ENCODE peak calls at places on chromosomes 2 and 18, in eight cellular contexts. V, X, K, F, S, O, M and E are unnamed samples. For H3K4me1, the result is how much of the 10 kb centered on the place peaks cover.

GRCh38 chr18:46809145-46809544 is 52.3 kb upstream of the ST8SIA5 start:
- DNase-seq in X (no peak), S (no peak), V (no peak), O (no peak), F (no peak), M (no peak), K (no peak), E (no peak)

GRCh38 chr2:27020337-27020948 is 12.3 kb upstream of the TMEM214 start:
- DNase-seq in X (no peak), S (no peak), O (no peak), K (peak), V (peak), F (peak), M (no peak), E (no peak)

GRCh38 chr2:237227190-237227988 is 141.7 kb downstream of the COPS8 start:
- DNase-seq in V (no peak), K (no peak), F (no peak), O (no peak), X (peak), M (no peak), S (no peak), E (no peak)

GRCh38 chr2:99481527-99481926 is 8.3 kb downstream of the REV1 start:
- DNase-seq in V (no peak), F (no peak), K (no peak), S (no peak), X (no peak), M (no peak), O (no peak), E (no peak)

GRCh38 chr2:162221064-162221463 is 22.2 kb downstream of the FAP start:
- DNase-seq in X (peak), S (peak), M (peak), V (peak), F (peak), O (peak), K (peak), E (peak)

GRCh38 chr18:987325-988186 is 82.9 kb downstream of the ADCYAP1 start:
- DNase-seq in K (no peak), X (no peak), O (no peak), V (no peak), F (no peak), S (no peak), M (no peak), E (no peak)

GRCh38 chr2:46225730-46226129 is 71.5 kb upstream of the EPAS1 start:
- DNase-seq in M (no peak), S (no peak), K (no peak), X (no peak), V (no peak), O (no peak), F (no peak), E (no peak)

GRCh38 chr2:181058378-181059269 is 78.2 kb downstream of the UBE2E3 start:
- DNase-seq in S (no peak), M (no peak), O (peak), K (no peak), X (peak), V (peak), F (peak), E (no peak)

GRCh38 chr18:46482831-46483230 is 174.2 kb downstream of the LOXHD1 start:
- DNase-seq in X (no peak), S (no peak), O (no peak), M (no peak), F (no peak), K (no peak), V (no peak), E (no peak)

GRCh38 chr18:22723221-22723620 is 209.9 kb upstream of the RBBP8 start:
- DNase-seq in K (no peak), O (no peak), F (no peak), S (no peak), M (no peak), X (no peak), V (no peak), E (no peak)

GRCh38 chr18:832085-832681 is 20.1 kb upstream of the YES1 start:
- DNase-seq in K (peak), V (peak), S (no peak), O (peak), F (peak), M (no peak), X (no peak), E (peak)

GRCh38 chr18:25669741-25670140 is 317.8 kb upstream of the ZNF521 start:
- DNase-seq in K (no peak), F (no peak), V (no peak), X (no peak), S (no peak), M (no peak), O (peak), E (no peak)

GRCh38 chr2:127610561-127610960 is 35.4 kb upstream of the GPR17 start:
- DNase-seq in S (no peak), K (peak), O (no peak), M (no peak), F (no peak), V (no peak), X (no peak), E (no peak)

GRCh38 chr2:30266051-30266621 is 34.8 kb downstream of the LBH start:
- DNase-seq in M (no peak), V (no peak), F (no peak), X (no peak), K (peak), O (no peak), S (no peak), E (no peak)

GRCh38 chr2:102737435-102737834 is 24.4 kb upstream of the TMEM182 start:
- DNase-seq in O (no peak), S (no peak), F (no peak), V (no peak), M (no peak), K (no peak), X (no peak), E (no peak)

GRCh38 chr18:46042571-46043123 is 29.4 kb downstream of the PSTPIP2 start:
- DNase-seq in K (no peak), S (no peak), V (no peak), M (no peak), X (peak), F (no peak), O (no peak), E (no peak)

GRCh38 chr2:161118722-161119121 is 41.5 kb upstream of the TANK start:
- DNase-seq in M (no peak), V (no peak), S (no peak), F (no peak), K (no peak), X (no peak), O (no peak), E (no peak)

GRCh38 chr2:27152102-27152795 is 3.4 kb downstream of the TCF23 start:
- DNase-seq in M (no peak), S (no peak), X (no peak), O (no peak), V (no peak), K (peak), F (no peak), E (peak)

GRCh38 chr2:143026411-143027054 is 102.7 kb upstream of the ARHGAP15 start:
- DNase-seq in S (no peak), X (no peak), F (no peak), M (no peak), V (peak), O (peak), K (no peak), E (peak)

GRCh38 chr2:48448274-48449061 is 81.5 kb upstream of the STON1 start:
- DNase-seq in S (no peak), X (peak), O (no peak), V (no peak), M (peak), F (no peak), K (no peak), E (no peak)

GRCh38 chr18:9925369-9925768 is 11.6 kb downstream of the VAPA start:
- DNase-seq in F (no peak), M (no peak), V (no peak), O (no peak), X (peak), S (no peak), K (no peak), E (no peak)

GRCh38 chr2:183927367-183928355 is 670.7 kb upstream of the ZNF804A start:
- DNase-seq in F (no peak), M (no peak), S (no peak), K (no peak), X (peak), O (no peak), V (no peak), E (no peak)

GRCh38 chr18:25560369-25560768 is 208.4 kb upstream of the ZNF521 start:
- DNase-seq in F (no peak), X (no peak), V (no peak), O (no peak), M (peak), K (no peak), S (no peak), E (no peak)

GRCh38 chr2:139122711-139123158 is 342.5 kb upstream of the NXPH2 start:
- DNase-seq in V (no peak), F (no peak), O (no peak), X (no peak), S (peak), M (no peak), K (no peak), E (no peak)

GRCh38 chr18:57475903-57476302 is 40.7 kb downstream of the ONECUT2 start:
- DNase-seq in F (no peak), O (no peak), V (no peak), K (no peak), S (no peak), M (no peak), X (no peak), E (no peak)

GRCh38 chr18:9413586-9413985 is 61.7 kb upstream of the RALBP1 start:
- DNase-seq in K (no peak), M (no peak), F (no peak), X (peak), O (no peak), V (no peak), S (no peak), E (no peak)

GRCh38 chr18:22846088-22846683 is 86.9 kb upstream of the RBBP8 start:
- DNase-seq in S (no peak), K (no peak), O (peak), V (peak), F (no peak), M (peak), X (peak), E (no peak)

GRCh38 chr2:58638256-58638795 is 397.2 kb upstream of the FANCL start:
- DNase-seq in K (no peak), X (no peak), V (no peak), O (no peak), M (no peak), S (no peak), F (no peak), E (no peak)

GRCh38 chr18:79368681-79369080 is 27.0 kb upstream of the NFATC1 start:
- DNase-seq in K (no peak), O (no peak), X (no peak), M (no peak), S (no peak), V (no peak), F (no peak), E (no peak)

GRCh38 chr18:22466608-22467390 is 49.1 kb upstream of the CTAGE1 start:
- DNase-seq in S (no peak), M (peak), X (peak), O (no peak), K (no peak), V (no peak), F (peak), E (peak)

GRCh38 chr2:237588044-237588696 is 2.4 kb downstream of the RAB17 start:
- DNase-seq in V (no peak), O (no peak), S (no peak), K (peak), F (peak), M (no peak), X (no peak), E (no peak)

GRCh38 chr2:79860233-79861058 is 347.6 kb downstream of the CTNNA2 start:
- DNase-seq in S (no peak), K (no peak), M (no peak), V (peak), X (peak), F (no peak), O (peak), E (no peak)

GRCh38 chr18:111292-112014 is 46.9 kb upstream of the USP14 start:
- DNase-seq in X (peak), O (peak), F (peak), V (peak), S (peak), M (peak), K (peak), E (peak)

GRCh38 chr2:150261691-150262090 is 225.8 kb downstream of the RND3 start:
- DNase-seq in S (no peak), F (no peak), V (no peak), X (no peak), O (no peak), M (no peak), K (no peak), E (no peak)

GRCh38 chr2:128809880-128810279 is 491.2 kb upstream of the HS6ST1 start:
- DNase-seq in V (no peak), M (no peak), K (no peak), X (no peak), S (no peak), F (no peak), O (no peak), E (no peak)

GRCh38 chr2:109386004-109386695 is 227.6 kb downstream of the SEPTIN10 start:
- DNase-seq in O (peak), K (no peak), V (no peak), X (peak), S (no peak), F (no peak), M (no peak), E (no peak)

GRCh38 chr18:10197097-10197496 is 257.3 kb upstream of the APCDD1 start:
- DNase-seq in S (no peak), K (no peak), M (no peak), V (no peak), X (no peak), F (peak), O (no peak), E (peak)

GRCh38 chr2:3377279-3377611 is 373 bp downstream of the EIPR1 start:
- DNase-seq in X (peak), F (no peak), S (no peak), V (no peak), O (no peak), M (no peak), K (no peak), E (no peak)

GRCh38 chr2:24480245-24480644 is 10.8 kb upstream of the NCOA1 start:
- DNase-seq in S (no peak), F (no peak), O (no peak), X (no peak), K (no peak), M (no peak), V (no peak), E (no peak)

DNA sequence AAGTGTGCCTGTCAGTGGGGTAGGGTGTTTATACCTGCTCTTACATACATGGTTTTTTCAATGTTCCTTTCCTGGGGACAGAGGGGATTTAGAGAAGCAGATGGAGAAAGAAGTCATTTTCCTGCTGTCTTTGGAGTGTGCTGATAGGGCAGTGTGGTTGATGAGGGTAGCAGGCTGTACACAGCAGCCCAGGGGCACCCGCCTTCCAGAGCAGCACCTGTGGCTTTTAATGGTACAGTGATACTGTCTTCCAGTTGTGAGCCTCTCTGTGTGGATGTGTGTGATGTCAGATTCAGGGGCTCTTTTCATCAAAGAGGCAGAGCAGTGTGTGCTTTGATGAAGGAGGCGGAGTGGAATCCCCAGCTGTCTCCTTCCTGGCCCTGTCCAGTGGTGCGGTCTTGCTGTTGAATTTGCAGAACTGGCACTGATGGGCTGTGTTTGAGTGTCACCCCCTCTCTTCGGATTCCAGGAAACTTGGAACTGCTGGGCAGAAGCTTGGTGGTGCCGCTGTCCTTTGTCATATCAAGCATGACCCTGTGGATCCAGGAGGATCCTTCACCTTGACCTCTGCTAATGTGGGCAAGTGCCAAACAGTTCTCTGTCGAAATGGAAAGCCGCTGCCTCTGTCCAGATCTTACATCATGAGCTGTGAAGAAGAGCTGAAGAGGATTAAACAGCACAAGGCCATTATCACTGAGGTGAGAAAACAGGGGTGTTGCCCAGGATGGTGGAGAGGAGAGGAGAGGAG is 259.8 kb downstream of the PHLPP1 start:
- DNase-seq in K (no peak), M (no peak), V (no peak), O (no peak), S (no peak), F (no peak), X (no peak), E (no peak)
- H3K4me1 ChIP-seq in K (under half), M (under half), V (under half), O (under half), S (under half), F (under half), X (under half), E (under half)

DNA sequence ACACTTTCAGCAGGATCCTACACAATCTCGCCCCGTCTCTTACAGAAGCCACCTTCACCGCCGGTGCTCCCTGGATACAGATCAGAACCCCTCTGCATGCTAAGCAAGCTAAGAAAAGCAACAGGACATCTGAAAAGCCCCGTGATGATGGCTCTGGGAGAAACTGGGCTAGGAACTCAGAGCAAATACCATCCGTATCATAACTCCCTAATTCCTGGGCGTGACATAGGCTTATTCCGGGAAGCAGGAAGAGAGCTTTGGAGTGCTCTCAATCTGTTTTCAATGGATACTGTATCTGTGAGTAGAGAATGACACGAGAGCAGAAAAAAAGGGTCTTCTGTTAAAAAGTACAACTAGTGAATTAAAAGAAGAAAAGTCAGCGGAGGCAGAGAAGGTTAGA is 121.6 kb downstream of the SPP2 start:
- DNase-seq in M (no peak), K (no peak), X (no peak), O (no peak), F (no peak), S (no peak), V (no peak), E (no peak)
- H3K27ac ChIP-seq in M (no peak), K (no peak), X (no peak), O (no peak), F (no peak), S (no peak), V (no peak), E (no peak)

DNA sequence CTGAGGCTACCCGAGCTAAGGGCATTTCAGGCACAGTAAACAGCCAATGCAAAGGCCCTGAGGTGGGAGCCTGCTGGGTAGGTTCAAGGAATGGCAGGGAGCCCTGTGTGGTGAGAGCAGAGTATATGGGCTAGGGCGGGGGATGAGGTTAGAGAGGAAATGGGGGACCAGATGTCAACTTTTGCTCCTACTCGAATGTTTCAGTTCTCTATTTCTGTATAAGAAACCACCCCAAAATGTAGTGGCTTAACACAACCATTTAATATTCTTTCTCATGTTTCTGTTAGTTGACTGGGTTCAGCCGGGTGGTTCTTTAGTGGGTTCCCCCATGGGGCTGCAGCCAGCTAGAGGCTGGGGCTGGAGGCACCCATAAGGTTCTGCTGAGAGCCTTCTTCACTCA is 5.8 kb upstream of the ATOH8 start:
- DNase-seq in X (no peak), O (no peak), M (no peak), F (no peak), K (no peak), V (no peak), S (no peak), E (no peak)
- H3K4me1 ChIP-seq in X (under half), O (under half), M (under half), F (under half), K (under half), V (under half), S (under half), E (under half)

GRCh38 chr2:197207608-197208007 is 103.0 kb downstream of the ANKRD44 start:
- DNase-seq in S (no peak), F (no peak), X (no peak), V (no peak), K (no peak), M (no peak), O (no peak), E (no peak)
- H3K27ac ChIP-seq in S (no peak), F (peak), X (no peak), V (no peak), K (no peak), M (no peak), O (no peak), E (peak)